ENCODE peak calls at places on chromosomes 7 and 10, in nine cellular contexts. I, B, U, G, K, A, R, P and C are unnamed samples.
A peak's percentile ranks its signal among the peaks of the same experiment; 100 is the strongest.

GRCh38 chr10:92990615-92991014 is 70.0 kb upstream of the CYP26C1 start:
- DNase-seq in I (no peak), B (no peak), U (no peak), G (no peak), K (no peak), A (no peak), R (peak; percentile 30), P (no peak), C (no peak)

GRCh38 chr10:130745251-130745650 is 566.3 kb downstream of the TCERG1L start:
- DNase-seq in I (no peak), B (no peak), U (no peak), G (no peak), K (no peak), A (no peak), R (no peak), P (no peak), C (no peak)

GRCh38 chr7:133676805-133677370 is 424.0 kb downstream of the EXOC4 start:
- DNase-seq in I (no peak), B (no peak), U (no peak), G (no peak), K (no peak), A (no peak), R (no peak), P (no peak), C (no peak)

GRCh38 chr10:92839191-92840085 is 8.9 kb upstream of the EXOC6 start:
- DNase-seq in I (no peak), B (no peak), U (peak; percentile 18), G (no peak), K (no peak), A (no peak), R (peak; percentile 33), P (peak; percentile 32), C (no peak)

GRCh38 chr7:24381919-24382505 is 98.0 kb downstream of the NPY start:
- DNase-seq in I (no peak), B (no peak), U (peak; percentile 49), G (no peak), K (no peak), A (no peak), R (peak; percentile 9), P (peak; percentile 20), C (no peak)

GRCh38 chr7:74225400-74225799 is 15.6 kb downstream of the LAT2 start:
- DNase-seq in I (no peak), B (no peak), U (no peak), G (no peak), K (no peak), A (no peak), R (no peak), P (no peak), C (no peak)

GRCh38 chr10:125694874-125695273 is 11.9 kb upstream of the TEX36 start:
- DNase-seq in I (no peak), B (peak; percentile 90), U (no peak), G (peak; percentile 75), K (no peak), A (no peak), R (peak; percentile 40), P (no peak), C (peak; percentile 92)

GRCh38 chr10:119542990-119543813 is 683 bp upstream of the RGS10 start:
- DNase-seq in I (peak; percentile 67), B (no peak), U (peak; percentile 52), G (no peak), K (no peak), A (peak; percentile 53), R (peak; percentile 50), P (peak; percentile 16), C (peak; percentile 93)

GRCh38 chr10:78301891-78302738 is 268.5 kb downstream of the RPS24 start:
- DNase-seq in I (no peak), B (no peak), U (peak; percentile 13), G (no peak), K (no peak), A (no peak), R (no peak), P (no peak), C (peak; percentile 70)

GRCh38 chr7:46360811-46361210 is 439.7 kb upstream of the IGFBP3 start:
- DNase-seq in I (no peak), B (no peak), U (no peak), G (no peak), K (no peak), A (no peak), R (no peak), P (no peak), C (no peak)

GRCh38 chr10:29443745-29444523 is 155.1 kb downstream of the LYZL1 start:
- DNase-seq in I (no peak), B (no peak), U (peak; percentile 5), G (no peak), K (no peak), A (no peak), R (no peak), P (no peak), C (no peak)

GRCh38 chr10:101579516-101579870 is 8.6 kb downstream of the POLL start:
- DNase-seq in I (no peak), B (no peak), U (no peak), G (no peak), K (no peak), A (no peak), R (no peak), P (no peak), C (no peak)

GRCh38 chr10:44947356-44948152 is 12.0 kb upstream of the RASSF4 start:
- DNase-seq in I (no peak), B (no peak), U (no peak), G (no peak), K (no peak), A (no peak), R (no peak), P (no peak), C (no peak)

GRCh38 chr10:44827431-44828006 is 83.6 kb upstream of the TMEM72 start:
- DNase-seq in I (no peak), B (no peak), U (no peak), G (no peak), K (no peak), A (no peak), R (peak; percentile 45), P (no peak), C (no peak)

GRCh38 chr7:11835260-11835659 is 3.3 kb upstream of the THSD7A start:
- DNase-seq in I (no peak), B (no peak), U (no peak), G (no peak), K (no peak), A (no peak), R (peak; percentile 9), P (no peak), C (no peak)

GRCh38 chr7:818031-818699 is 14.1 kb upstream of the SUN1 start:
- DNase-seq in I (no peak), B (no peak), U (peak; percentile 25), G (no peak), K (no peak), A (no peak), R (peak; percentile 74), P (no peak), C (peak; percentile 89)